ENCODE peak calls at places on chromosome 3, in ten cellular contexts. K is caudate nucleus, P is left cardiac atrium, L is transverse colon, O is GM10248, S is hepatocyte, C is EL, H is NCI-H82, V is upper lobe of left lung, Q is NCI-H146. R is an unnamed sample.

GRCh38 chr3:126434931-126435411 is 40.3 kb downstream of the CFAP100 start:
- DNase-seq in O (no peak), L (no peak), V (no peak), C (no peak), H (no peak), K (no peak), S (no peak), P (no peak), Q (no peak), R (no peak)

GRCh38 chr3:169243122-169243521 is 420.4 kb downstream of the MECOM start:
- DNase-seq in L (no peak), C (peak), O (no peak), P (no peak), H (peak), Q (no peak), K (no peak), V (no peak), S (no peak), R (no peak)

GRCh38 chr3:72892081-72892763 is 4.4 kb downstream of the GXYLT2 start:
- DNase-seq in L (peak), V (no peak), O (no peak), C (peak), P (peak), Q (no peak), H (no peak), K (peak), S (peak), R (no peak)

GRCh38 chr3:18047052-18047451 is 304.6 kb upstream of the TBC1D5 start:
- DNase-seq in K (no peak), H (no peak), S (no peak), V (no peak), L (no peak), P (no peak), Q (no peak), O (no peak), C (peak), R (no peak)

GRCh38 chr3:126620743-126621142 is 34.2 kb downstream of the TXNRD3 start:
- DNase-seq in S (no peak), H (no peak), K (no peak), V (no peak), O (no peak), P (no peak), C (peak), Q (no peak), L (no peak), R (no peak)

GRCh38 chr3:64190517-64191515 is 34.5 kb downstream of the PRICKLE2 start:
- DNase-seq in O (no peak), S (peak), K (no peak), P (no peak), V (no peak), L (no peak), H (peak), C (peak), Q (no peak), R (no peak)

GRCh38 chr3:161607056-161607455 is 110.4 kb downstream of the OTOL1 start:
- DNase-seq in Q (no peak), L (no peak), K (no peak), V (no peak), C (no peak), P (no peak), O (no peak), H (no peak), S (no peak), R (no peak)

GRCh38 chr3:58157649-58158048 is 53.1 kb downstream of the DNASE1L3 start:
- DNase-seq in C (no peak), K (no peak), H (no peak), V (no peak), Q (no peak), L (no peak), O (no peak), S (no peak), P (no peak), R (no peak)

GRCh38 chr3:43926073-43926472 is 235.3 kb downstream of the ABHD5 start:
- DNase-seq in K (no peak), L (no peak), H (no peak), S (no peak), C (no peak), P (no peak), O (no peak), Q (no peak), V (no peak), R (no peak)

GRCh38 chr3:150319900-150320299 is 88.2 kb upstream of the TSC22D2 start:
- DNase-seq in P (no peak), K (no peak), L (no peak), O (no peak), H (peak), C (peak), V (no peak), Q (no peak), S (peak), R (no peak)

GRCh38 chr3:2823016-2823415 is 287.2 kb downstream of the IL5RA start:
- DNase-seq in P (no peak), C (no peak), O (no peak), L (no peak), Q (peak), S (no peak), V (no peak), H (no peak), K (no peak), R (no peak)

GRCh38 chr3:195767792-195768191 is 43.9 kb downstream of the MUC4 start:
- DNase-seq in L (no peak), K (no peak), O (no peak), C (no peak), H (no peak), P (no peak), V (peak), S (no peak), Q (no peak), R (no peak)

GRCh38 chr3:24829632-24830229 is 335.1 kb upstream of the THRB start:
- DNase-seq in O (no peak), L (peak), Q (peak), P (peak), S (peak), C (peak), V (peak), H (peak), K (no peak), R (no peak)

GRCh38 chr3:71930056-71930991 is 145.4 kb upstream of the PROK2 start:
- DNase-seq in O (peak), H (peak), S (peak), P (peak), K (no peak), C (peak), L (no peak), Q (no peak), V (no peak), R (peak)

GRCh38 chr3:53303549-53303948 is 43.8 kb downstream of the DCP1A start:
- DNase-seq in P (peak), L (no peak), H (no peak), C (no peak), S (no peak), Q (no peak), V (no peak), O (no peak), K (no peak), R (no peak)

GRCh38 chr3:197511130-197511529 is 44.6 kb downstream of the BDH1 start:
- DNase-seq in V (no peak), P (no peak), K (no peak), S (no peak), O (no peak), H (no peak), L (no peak), Q (no peak), C (peak), R (no peak)